ENCODE peak calls at places on chromosomes 12 and 14, in five cellular contexts. R is thoracic aorta, N is psoas muscle, U is stomach, J is PC-9. C is an unnamed sample. For H3K4me1 and H3K27me3, the result is how much of the 10 kb centered on the place peaks cover.

GRCh38 chr12:46266382-46266791 is 2.5 kb downstream of the SLC38A1 start:
- DNase-seq in U (no peak), N (no peak), J (peak), R (no peak), C (no peak)

GRCh38 chr14:59161571-59162175 is 26.8 kb upstream of the DAAM1 start:
- DNase-seq in U (no peak), J (peak), R (no peak), N (peak), C (peak)

GRCh38 chr14:76770521-76771431 is 9.5 kb downstream of the VASH1 start:
- DNase-seq in J (no peak), U (no peak), R (no peak), N (no peak), C (no peak)

GRCh38 chr14:104394606-104394910 is 185.0 kb upstream of the C14orf180 start:
- DNase-seq in U (no peak), J (no peak), N (no peak), R (no peak), C (no peak)

GRCh38 chr12:13727707-13728147 is 253.7 kb downstream of the GRIN2B start:
- DNase-seq in J (no peak), N (no peak), R (no peak), U (no peak), C (no peak)

GRCh38 chr12:93156091-93156490 is 221.6 kb upstream of the NUDT4 start:
- DNase-seq in R (no peak), U (peak), J (no peak), N (no peak), C (no peak)

GRCh38 chr12:59940676-59941342 is 345.0 kb downstream of the SLC16A7 start:
- DNase-seq in R (no peak), N (no peak), J (no peak), U (no peak), C (no peak)

GRCh38 chr12:6998708-6999451 is 19.4 kb downstream of the LPCAT3 start:
- DNase-seq in N (no peak), R (no peak), J (no peak), U (no peak), C (no peak)

GRCh38 chr14:77141592-77142288 is at the start of gene ZDHHC22:
- DNase-seq in J (no peak), U (no peak), R (no peak), N (no peak), C (no peak)

GRCh38 chr14:60355768-60356167 is 106.7 kb downstream of the PPM1A start:
- DNase-seq in R (no peak), U (no peak), J (no peak), N (no peak), C (no peak)

GRCh38 chr14:20143911-20144310 is 5.3 kb downstream of the OR4N5 start:
- DNase-seq in J (no peak), N (no peak), U (no peak), R (no peak), C (no peak)

GRCh38 chr14:94340533-94340932 is 17.4 kb upstream of the SERPINA6 start:
- DNase-seq in J (no peak), U (no peak), R (no peak), N (no peak), C (no peak)

GRCh38 chr14:21383848-21384493 is at the start of gene SUPT16H:
- DNase-seq in U (peak), N (peak), J (peak), R (peak), C (peak)

GRCh38 chr12:50659260-50659659 is 104.6 kb upstream of the ATF1 start:
- DNase-seq in N (no peak), J (no peak), U (no peak), R (no peak), C (no peak)

GRCh38 chr14:89973234-89973823 is 17.6 kb downstream of the TDP1 start:
- DNase-seq in J (peak), U (peak), N (peak), R (no peak), C (peak)

GRCh38 chr12:59820594-59821011 is 224.8 kb downstream of the SLC16A7 start:
- DNase-seq in U (no peak), R (no peak), N (no peak), J (no peak), C (no peak)

GRCh38 chr12:5260591-5261086 is 171.3 kb upstream of the NTF3 start:
- DNase-seq in U (no peak), J (no peak), R (no peak), N (no peak), C (no peak)

GRCh38 chr14:75905505-75905904 is 76.3 kb downstream of the TGFB3 start:
- DNase-seq in J (no peak), R (no peak), U (peak), N (no peak), C (peak)

GRCh38 chr12:122867701-122868461 is 28.0 kb downstream of the VPS37B start:
- DNase-seq in N (peak), U (peak), R (no peak), J (no peak), C (peak)

GRCh38 chr14:94050231-94050880 is 24.2 kb downstream of the OTUB2 start:
- DNase-seq in R (no peak), J (no peak), N (peak), U (no peak), C (peak)

GRCh38 chr14:63203618-63204406 is 431 bp upstream of the RHOJ start:
- DNase-seq in U (peak), J (peak), N (peak), R (peak), C (peak)

GRCh38 chr12:54759751-54760150 is 94.6 kb upstream of the MUCL1 start:
- DNase-seq in J (no peak), N (no peak), R (no peak), U (no peak), C (no peak)

GRCh38 chr14:41393512-41393911 is 213.2 kb upstream of the LRFN5 start:
- DNase-seq in J (no peak), R (no peak), N (no peak), U (no peak), C (no peak)

GRCh38 chr14:50060871-50061663 is 55.3 kb downstream of the VCPKMT start:
- DNase-seq in N (peak), J (peak), R (peak), U (no peak), C (peak)

GRCh38 chr14:99325016-99325415 is 53.0 kb upstream of the BCL11B start:
- DNase-seq in J (no peak), U (no peak), N (no peak), R (no peak), C (no peak)

GRCh38 chr12:98440165-98440581 is 75.2 kb upstream of the TMPO start:
- DNase-seq in J (peak), U (peak), R (peak), N (peak), C (peak)

GRCh38 chr12:14403711-14404164 is 38.3 kb downstream of the ATF7IP start:
- DNase-seq in N (no peak), J (no peak), R (no peak), U (no peak), C (no peak)

GRCh38 chr14:26596722-26597030 is 1.2 kb downstream of the NOVA1 start:
- DNase-seq in N (peak), U (no peak), J (no peak), R (no peak), C (peak)

GRCh38 chr14:22973217-22974032 is 8.9 kb downstream of the AJUBA start:
- DNase-seq in U (peak), J (peak), N (no peak), R (no peak), C (no peak)

GRCh38 chr12:98344034-98344565 is 171.3 kb upstream of the TMPO start:
- DNase-seq in N (no peak), J (no peak), U (no peak), R (no peak), C (no peak)

GRCh38 chr12:75635606-75636444 is 124.4 kb upstream of the KRR1 start:
- DNase-seq in N (no peak), J (no peak), R (no peak), U (no peak), C (no peak)

GRCh38 chr14:85532981-85533820 is 3.3 kb downstream of the FLRT2 start:
- DNase-seq in J (peak), U (peak), N (peak), R (no peak), C (peak)

GRCh38 chr12:123063535-123063934 is 83.1 kb downstream of the ARL6IP4 start:
- DNase-seq in R (no peak), U (no peak), N (peak), J (no peak), C (no peak)

GRCh38 chr12:63400318-63400717 is 249.3 kb upstream of the AVPR1A start:
- DNase-seq in U (no peak), R (no peak), N (no peak), J (no peak), C (no peak)

GRCh38 chr12:122076743-122077495 is 1.6 kb upstream of the MLXIP start:
- DNase-seq in N (peak), U (no peak), R (no peak), J (no peak), C (no peak)

GRCh38 chr12:10385181-10385613 is 4.6 kb downstream of the KLRK1 start:
- DNase-seq in R (no peak), J (no peak), U (no peak), N (no peak), C (no peak)

GRCh38 chr12:67077617-67078016 is 191.5 kb upstream of the CAND1 start:
- DNase-seq in U (no peak), J (no peak), R (no peak), N (no peak), C (no peak)

GRCh38 chr12:26435005-26435404 is 239.6 kb downstream of the SSPN start:
- DNase-seq in N (no peak), U (no peak), R (no peak), J (no peak), C (no peak)

GRCh38 chr12:6827982-6828670 is at the start of gene P3H3:
- DNase-seq in J (no peak), N (no peak), U (no peak), R (no peak), C (peak)

GRCh38 chr12:100024974-100025555 is 40.3 kb upstream of the ANKS1B start:
- DNase-seq in R (no peak), J (no peak), U (no peak), N (no peak), C (no peak)
- H3K4me3 ChIP-seq in R (no peak), J (no peak), U (no peak), N (no peak), C (no peak)

GRCh38 chr12:95237315-95237714 is 19.7 kb downstream of the VEZT start:
- DNase-seq in N (no peak), J (no peak), U (no peak), R (no peak), C (no peak)
- H3K4me1 ChIP-seq in N (under half), J (under half), U (under half), R (under half), C (under half)

GRCh38 chr12:52260351-52261210 is 13.9 kb upstream of the KRT86 start:
- DNase-seq in U (no peak), N (no peak), J (no peak), R (no peak), C (no peak)
- H3K27me3 ChIP-seq in U (half or more), N (under half), J (under half), R (under half), C (under half)

GRCh38 chr12:124254126-124254525 is 40.8 kb upstream of the RFLNA start:
- DNase-seq in N (no peak), R (no peak), U (no peak), J (no peak), C (no peak)

GRCh38 chr12:124264879-124265278 is 30.0 kb upstream of the RFLNA start:
- DNase-seq in R (no peak), N (no peak), U (no peak), J (no peak), C (no peak)

GRCh38 chr12:124261885-124262284 is 33.0 kb upstream of the RFLNA start:
- DNase-seq in U (no peak), N (no peak), J (no peak), R (no peak), C (no peak)

GRCh38 chr12:124264089-124264795 is 30.7 kb upstream of the RFLNA start:
- DNase-seq in N (no peak), U (no peak), J (no peak), R (no peak), C (no peak)

GRCh38 chr12:124259168-124260066 is 35.5 kb upstream of the RFLNA start:
- DNase-seq in U (no peak), N (no peak), R (no peak), J (no peak), C (no peak)
- H3K4me3 ChIP-seq in U (no peak), N (no peak), R (no peak), J (no peak), C (no peak)

GRCh38 chr12:70366581-70367267 is 634 bp downstream of the KCNMB4 start:
- DNase-seq in N (peak), R (no peak), U (peak), J (peak), C (peak)
- H3K4me1 ChIP-seq in N (under half), R (under half), U (under half), J (under half), C (under half)

GRCh38 chr12:65720739-65721138 is 103.5 kb upstream of the HMGA2 start:
- DNase-seq in N (no peak), U (no peak), R (no peak), J (no peak), C (no peak)

GRCh38 chr12:65721541-65722190 is 102.6 kb upstream of the HMGA2 start:
- DNase-seq in R (no peak), U (no peak), N (no peak), J (no peak), C (no peak)

GRCh38 chr12:65728913-65729793 is 95.1 kb upstream of the HMGA2 start:
- DNase-seq in U (no peak), R (no peak), N (no peak), J (no peak), C (peak)

GRCh38 chr12:65728348-65728912 is 95.9 kb upstream of the HMGA2 start:
- DNase-seq in U (no peak), J (no peak), R (no peak), N (no peak), C (no peak)

GRCh38 chr12:65725376-65725775 is 98.9 kb upstream of the HMGA2 start:
- DNase-seq in U (no peak), R (no peak), J (no peak), N (no peak), C (no peak)
- H3K27me3 ChIP-seq in U (half or more), R (under half), J (under half), N (under half), C (under half)

GRCh38 chr12:114399664-114400211 is 6.2 kb downstream of the TBX5 start:
- DNase-seq in U (no peak), J (no peak), N (no peak), R (no peak), C (no peak)

GRCh38 chr12:114397978-114398881 is 7.7 kb downstream of the TBX5 start:
- DNase-seq in R (no peak), N (no peak), J (no peak), U (no peak), C (no peak)

GRCh38 chr12:114401346-114402320 is 4.3 kb downstream of the TBX5 start:
- DNase-seq in R (no peak), U (no peak), N (no peak), J (no peak), C (no peak)

GRCh38 chr12:114400925-114401324 is 5.0 kb downstream of the TBX5 start:
- DNase-seq in N (no peak), J (no peak), U (no peak), R (no peak), C (peak)

GRCh38 chr12:114400395-114400794 is 5.5 kb downstream of the TBX5 start:
- DNase-seq in J (no peak), R (no peak), U (no peak), N (no peak), C (peak)
- H3K4me3 ChIP-seq in J (no peak), R (no peak), U (no peak), N (no peak), C (no peak)

GRCh38 chr12:951166-951565 is 1.7 kb upstream of the RAD52 start:
- DNase-seq in U (no peak), N (no peak), R (no peak), J (no peak), C (no peak)

GRCh38 chr12:946656-947055 is 2.8 kb downstream of the RAD52 start:
- DNase-seq in J (no peak), N (no peak), U (no peak), R (no peak), C (no peak)

GRCh38 chr12:946212-946611 is 3.3 kb downstream of the RAD52 start:
- DNase-seq in J (no peak), U (no peak), R (no peak), N (no peak), C (no peak)

GRCh38 chr12:948238-948637 is 1.3 kb downstream of the RAD52 start:
- DNase-seq in J (no peak), U (peak), R (no peak), N (no peak), C (no peak)

DNA sequence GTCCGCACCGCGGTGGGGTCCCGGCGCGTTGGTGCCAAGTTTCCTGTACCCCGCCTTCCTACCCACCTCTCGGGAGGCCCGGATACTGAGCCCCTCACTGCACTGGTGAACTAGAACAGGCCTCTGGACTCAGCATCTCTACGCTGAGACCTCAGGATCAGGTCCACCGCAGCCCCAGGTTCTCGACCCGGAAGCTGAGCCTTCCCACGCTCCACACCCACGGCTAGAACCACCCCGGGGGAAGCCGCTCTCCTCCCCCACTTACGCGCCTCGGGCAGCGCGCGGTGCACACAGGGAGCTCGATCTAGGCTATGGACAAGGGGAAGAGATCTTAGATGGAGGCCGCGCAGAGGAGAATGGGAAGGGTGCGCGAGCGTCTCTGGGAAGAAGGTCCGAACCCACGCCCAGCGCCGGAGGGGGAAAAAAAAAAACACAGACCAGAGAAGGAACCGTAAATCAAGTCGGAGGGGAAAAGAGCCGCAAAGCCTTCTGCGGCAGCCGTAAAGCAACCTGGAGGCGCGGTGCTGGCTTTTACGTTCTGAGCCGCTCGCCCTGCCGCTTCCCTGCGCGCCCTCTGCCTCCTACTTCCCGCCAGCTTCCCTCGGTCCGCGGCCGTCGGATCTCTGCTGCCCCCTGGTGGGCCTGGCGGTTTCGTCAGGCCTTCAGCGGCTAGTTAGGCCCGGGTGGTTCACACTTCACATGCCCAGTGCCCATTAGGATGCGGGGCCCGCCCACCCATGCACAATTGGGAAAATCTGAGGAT is at the start of gene RAD52:
- DNase-seq in J (peak), R (peak), N (peak), U (peak), C (peak)
- H3K4me1 ChIP-seq in J (under half), R (under half), N (under half), U (under half), C (under half)

DNA sequence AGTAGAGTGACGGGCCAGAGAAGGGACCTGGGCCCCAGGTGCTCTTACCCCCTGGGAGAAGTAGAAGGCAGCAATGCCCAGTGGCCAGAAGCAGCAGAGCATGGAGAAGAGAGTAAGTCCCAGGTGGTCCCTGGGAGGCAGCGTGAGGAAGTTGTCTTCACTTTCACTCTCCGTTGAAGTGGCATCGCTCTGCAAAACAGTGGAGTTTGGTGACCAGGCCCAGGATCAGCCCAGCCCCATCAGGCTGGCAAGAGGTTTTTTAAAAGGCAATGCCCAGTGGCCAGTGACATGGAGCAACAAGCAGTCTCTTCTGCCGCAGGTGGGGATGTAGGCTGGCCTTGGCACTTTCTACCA is 18.2 kb downstream of the SYNDIG1L start:
- DNase-seq in J (no peak), N (no peak), U (no peak), R (no peak), C (no peak)
- H3K27me3 ChIP-seq in J (under half), N (under half), U (half or more), R (under half), C (under half)